ENCODE peak calls at places on chromosomes 11 and 22, in four cellular contexts. H is transverse colon, W is choroid plexus epithelial cell, T is bronchial epithelial cell. Z is an unnamed sample.

GRCh38 chr11:108242422-108242821 is 19.6 kb downstream of the ATM start:
- DNase-seq in W (no peak), T (no peak), H (no peak), Z (no peak)

GRCh38 chr11:76153609-76153949 is 52.7 kb downstream of the WNT11 start:
- DNase-seq in T (peak; percentile 65), H (no peak), W (no peak), Z (peak; percentile 14)

GRCh38 chr11:15933896-15934625 is 422.3 kb downstream of the SOX6 start:
- DNase-seq in W (peak; percentile 15), H (no peak), T (peak; percentile 51), Z (peak; percentile 56)

GRCh38 chr11:16841984-16842383 is 103.5 kb downstream of the C11orf58 start:
- DNase-seq in H (no peak), W (no peak), T (no peak), Z (no peak)

GRCh38 chr11:36115378-36115801 is 171.5 kb downstream of the LDLRAD3 start:
- DNase-seq in W (no peak), T (no peak), H (no peak), Z (no peak)

GRCh38 chr11:92789761-92790160 is 179.7 kb upstream of the MTNR1B start:
- DNase-seq in T (no peak), H (no peak), W (no peak), Z (no peak)

GRCh38 chr22:35549338-35549737 is 8.7 kb downstream of the RASD2 start:
- DNase-seq in T (no peak), W (no peak), H (no peak), Z (no peak)

GRCh38 chr11:87453531-87454089 is 415.9 kb downstream of the TMEM135 start:
- DNase-seq in T (no peak), W (no peak), H (no peak), Z (no peak)

GRCh38 chr11:100637706-100638105 is 49.4 kb upstream of the ARHGAP42 start:
- DNase-seq in H (no peak), W (peak; percentile 61), T (no peak), Z (no peak)

GRCh38 chr11:120381401-120381800 is 45.2 kb downstream of the ARHGEF12 start:
- DNase-seq in T (peak; percentile 66), H (no peak), W (peak; percentile 50), Z (no peak)

GRCh38 chr22:26651840-26652239 is 5.5 kb upstream of the MIAT start:
- DNase-seq in H (no peak), T (no peak), W (no peak), Z (no peak)

GRCh38 chr11:36385121-36385530 is 89.0 kb downstream of the PRR5L start:
- DNase-seq in W (peak; percentile 74), T (peak; percentile 89), H (no peak), Z (peak; percentile 50)

GRCh38 chr22:18156878-18157713 is 7.1 kb downstream of the USP18 start:
- DNase-seq in T (peak; percentile 68), W (peak; percentile 90), H (peak; percentile 71), Z (peak; percentile 92)

GRCh38 chr22:47556473-47556872 is 794.0 kb downstream of the TBC1D22A start:
- DNase-seq in H (no peak), W (no peak), T (no peak), Z (no peak)

GRCh38 chr22:21937041-21937820 is 15.4 kb downstream of the PPM1F start:
- DNase-seq in W (no peak), T (peak; percentile 64), H (peak; percentile 32), Z (no peak)

GRCh38 chr11:27388869-27389268 is 25.9 kb upstream of the CCDC34 start:
- DNase-seq in T (no peak), H (no peak), W (peak; percentile 48), Z (no peak)

GRCh38 chr22:41664951-41665350 is 23.7 kb downstream of the SNU13 start:
- DNase-seq in W (no peak), H (no peak), T (no peak), Z (no peak)

GRCh38 chr11:63574856-63575602 is 11.8 kb upstream of the PLAAT2 start:
- DNase-seq in W (peak; percentile 50), H (no peak), T (peak; percentile 37), Z (peak; percentile 24)

GRCh38 chr22:41932353-41932752 is 5.7 kb upstream of the TNFRSF13C start:
- DNase-seq in W (no peak), T (no peak), H (no peak), Z (no peak)

GRCh38 chr11:85768473-85769146 is 42.3 kb downstream of the SYTL2 start:
- DNase-seq in T (no peak), W (no peak), H (no peak), Z (no peak)

GRCh38 chr11:43936081-43936480 is 6.4 kb upstream of the C11orf96 start:
- DNase-seq in H (no peak), W (no peak), T (no peak), Z (no peak)

GRCh38 chr11:57321996-57322880 is 2.5 kb downstream of the TNKS1BP1 start:
- DNase-seq in T (peak; percentile 95), H (peak; percentile 90), W (peak; percentile 97), Z (peak; percentile 99)

GRCh38 chr11:69380451-69380901 is 86.5 kb downstream of the MYEOV start:
- DNase-seq in W (no peak), T (no peak), H (peak; percentile 5), Z (no peak)

GRCh38 chr22:30250713-30251267 is 4.2 kb upstream of the LIF start:
- DNase-seq in H (no peak), T (peak; percentile 74), W (peak; percentile 57), Z (peak; percentile 57)

GRCh38 chr11:115324569-115325432 is 179.4 kb downstream of the CADM1 start:
- DNase-seq in W (peak; percentile 74), H (peak; percentile 18), T (peak; percentile 60), Z (peak; percentile 50)

GRCh38 chr11:128610765-128611617 is 23.6 kb upstream of the ETS1 start:
- DNase-seq in H (peak; percentile 77), T (no peak), W (no peak), Z (no peak)

GRCh38 chr11:72411623-72412532 is 22.5 kb downstream of the CLPB start:
- DNase-seq in H (peak; percentile 25), T (no peak), W (no peak), Z (no peak)

GRCh38 chr11:45942381-45942780 is 19.9 kb downstream of the LARGE2 start:
- DNase-seq in T (no peak), H (no peak), W (no peak), Z (no peak)

GRCh38 chr11:128453444-128454336 is 133.7 kb downstream of the ETS1 start:
- DNase-seq in T (peak; percentile 95), W (peak; percentile 95), H (peak; percentile 62), Z (peak; percentile 96)

GRCh38 chr22:49666146-49666809 is 161.4 kb downstream of the BRD1 start:
- DNase-seq in H (peak; percentile 2), T (no peak), W (no peak), Z (no peak)

GRCh38 chr11:113992459-113993105 is 17.7 kb downstream of the HTR3A start:
- DNase-seq in T (no peak), H (no peak), W (no peak), Z (no peak)

GRCh38 chr11:130071211-130071712 is 1.6 kb downstream of the APLP2 start:
- DNase-seq in W (peak; percentile 43), H (no peak), T (peak; percentile 65), Z (peak; percentile 22)

GRCh38 chr11:20047006-20047405 is 113.3 kb downstream of the DBX1 start:
- DNase-seq in H (no peak), T (no peak), W (no peak), Z (no peak)

GRCh38 chr11:46159694-46160093 is 38.4 kb upstream of the PHF21A start:
- DNase-seq in H (peak; percentile 23), T (peak; percentile 84), W (no peak), Z (no peak)

GRCh38 chr22:37210041-37210803 is 2.1 kb downstream of the SSTR3 start:
- DNase-seq in W (no peak), T (no peak), H (no peak), Z (no peak)

GRCh38 chr11:110128161-110128560 is 35.0 kb downstream of the ZC3H12C start:
- DNase-seq in W (peak; percentile 82), H (no peak), T (no peak), Z (peak; percentile 23)
- H3K4me3 ChIP-seq in W (no peak overlapping the region), H (no peak overlapping the region), T (no peak overlapping the region), Z (no peak overlapping the region)

GRCh38 chr11:925158-925495 is 543 bp upstream of the AP2A2 start:
- DNase-seq in T (no peak), W (no peak), H (peak; percentile 23), Z (no peak)
- H3K4me3 ChIP-seq in T (peak overlapping the region; percentile 29), W (peak overlapping the region; percentile 55), H (no peak overlapping the region), Z (peak overlapping the region; percentile 36)

DNA sequence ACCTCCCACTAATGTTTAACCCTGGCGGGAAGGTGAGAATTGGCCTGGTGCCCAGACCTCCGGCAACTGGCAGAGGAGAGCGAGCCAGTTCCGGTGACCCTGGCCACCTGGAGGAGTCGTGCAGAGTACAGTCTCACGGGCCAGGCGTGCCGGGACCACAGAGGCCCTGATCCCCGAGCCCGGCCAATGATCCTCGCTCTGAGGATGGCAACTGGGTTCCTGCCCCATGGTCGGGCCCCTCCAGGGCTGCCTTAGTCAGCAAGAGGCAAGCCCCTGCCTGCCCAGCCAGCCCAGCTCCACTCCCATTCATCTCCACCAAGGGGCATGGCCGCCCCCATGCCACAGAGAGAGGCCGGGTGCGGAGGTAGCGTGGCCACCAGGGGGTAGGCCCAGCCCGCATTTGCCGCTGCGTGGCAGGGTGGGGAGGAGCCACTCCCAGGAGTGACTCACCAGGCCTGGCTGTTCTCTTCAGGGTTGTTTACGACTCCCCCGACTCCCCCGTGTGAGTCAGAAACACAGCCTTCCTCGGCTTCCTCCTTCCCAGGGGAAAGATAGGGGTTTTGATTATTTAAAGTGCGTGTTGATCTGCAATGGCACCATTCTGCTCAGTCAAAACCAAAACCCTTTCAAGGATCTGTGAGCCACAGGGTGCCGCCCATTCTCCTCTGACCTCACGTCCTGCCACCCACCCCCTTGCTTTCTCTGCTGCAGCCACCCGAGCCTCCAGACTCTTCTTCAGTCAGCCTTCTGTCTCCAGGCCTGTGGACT is at the start of gene SLC25A45:
- DNase-seq in W (peak; percentile 98), H (peak; percentile 94), T (peak; percentile 97), Z (peak; percentile 99)
- H3K4me3 ChIP-seq in W (peak within 1 kb of the TSS; percentile 48), H (peak within 1 kb of the TSS; percentile 10), T (peak within 1 kb of the TSS; percentile 13), Z (peak within 1 kb of the TSS; percentile 44)

DNA sequence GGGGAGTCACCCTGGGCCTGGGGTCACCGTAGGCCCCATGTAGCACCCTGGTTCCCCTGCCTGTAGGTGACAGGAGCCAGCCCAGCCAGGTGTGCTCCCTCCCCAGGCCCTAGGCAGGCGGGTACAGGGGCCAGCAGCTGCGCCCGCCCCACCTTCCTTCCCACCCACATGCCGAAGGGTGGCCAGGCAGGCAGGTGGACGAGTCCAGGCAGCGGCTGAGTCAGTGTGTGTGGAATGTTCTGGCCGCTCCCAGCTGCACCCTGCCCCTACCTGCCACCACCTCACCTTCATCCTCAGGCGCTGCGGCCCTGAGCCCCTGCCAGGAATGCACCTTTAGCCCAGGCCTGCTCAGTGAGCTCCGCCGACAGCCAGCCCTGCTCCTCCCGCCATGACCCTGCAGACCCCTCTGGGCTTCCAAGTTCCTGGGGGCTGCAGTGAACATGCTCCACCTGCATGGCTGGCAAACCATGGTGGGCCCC is 619 bp upstream of the SYT8 start:
- DNase-seq in H (peak; percentile 92), W (no peak), T (peak; percentile 92), Z (no peak)
- H3K4me3 ChIP-seq in H (no peak overlapping the region), W (no peak overlapping the region), T (peak overlapping the region; percentile 32), Z (no peak overlapping the region)

GRCh38 chr11:79579063-79579462 is 138.2 kb upstream of the TENM4 start:
- DNase-seq in H (no peak), W (peak; percentile 1), T (no peak), Z (no peak)
- H3K4me3 ChIP-seq in H (no peak overlapping the region), W (no peak overlapping the region), T (no peak overlapping the region), Z (no peak overlapping the region)

Z was measured in fibroblast of pulmonary artery.